ENCODE peak calls at places on chromosome 3, in nine cellular contexts. W is transverse colon, M is adrenal gland, N is stomach, L is breast epithelium, P is endothelial cell of umbilical vein, G is body of pancreas, X is Peyer's patch, R is HepG2. C is an unnamed sample.

GRCh38 chr3:28476194-28476593 is 127.6 kb upstream of the AZI2 start:
- DNase-seq in M (no peak), L (no peak), N (no peak), R (peak), W (no peak), G (no peak), P (peak), X (no peak), C (no peak)

GRCh38 chr3:63954182-63954581 is 42.0 kb upstream of the SCAANT1 start:
- DNase-seq in N (no peak), G (no peak), L (no peak), R (no peak), M (no peak), P (no peak), X (no peak), W (no peak), C (no peak)

GRCh38 chr3:182717216-182717615 is 76.1 kb upstream of the ATP11B start:
- DNase-seq in R (no peak), X (no peak), W (peak), P (no peak), G (no peak), M (no peak), L (no peak), N (no peak), C (no peak)

GRCh38 chr3:139953131-139953910 is 18.3 kb downstream of the CLSTN2 start:
- DNase-seq in N (no peak), R (no peak), W (no peak), G (no peak), X (no peak), P (no peak), L (no peak), M (no peak), C (no peak)

GRCh38 chr3:78497025-78497424 is 1270.8 kb downstream of the ROBO1 start:
- DNase-seq in N (no peak), W (no peak), L (no peak), R (no peak), M (peak), G (no peak), P (no peak), X (no peak), C (peak)

GRCh38 chr3:43792904-43793303 is 102.2 kb downstream of the ABHD5 start:
- DNase-seq in P (no peak), W (no peak), X (no peak), N (no peak), G (no peak), R (no peak), M (no peak), L (no peak), C (no peak)

GRCh38 chr3:171514466-171514865 is 54.3 kb upstream of the TNIK start:
- DNase-seq in L (no peak), R (no peak), G (no peak), M (no peak), W (no peak), P (no peak), N (no peak), X (no peak), C (no peak)

GRCh38 chr3:107206141-107206540 is 171.1 kb upstream of the CCDC54 start:
- DNase-seq in R (peak), M (no peak), L (no peak), X (no peak), N (no peak), P (peak), W (no peak), G (no peak), C (peak)

GRCh38 chr3:172323894-172324590 is 124.2 kb downstream of the GHSR start:
- DNase-seq in P (no peak), X (no peak), L (no peak), N (peak), W (no peak), G (no peak), R (no peak), M (peak), C (peak)

GRCh38 chr3:129277829-129278271 is 820 bp upstream of the HMCES start:
- DNase-seq in X (no peak), R (no peak), P (peak), M (no peak), W (peak), G (no peak), N (no peak), L (no peak), C (no peak)

GRCh38 chr3:131322946-131323505 is 58.5 kb upstream of the NUDT16 start:
- DNase-seq in P (no peak), W (no peak), M (no peak), N (no peak), X (no peak), L (no peak), R (no peak), G (no peak), C (no peak)

GRCh38 chr3:72310028-72310987 is 525.4 kb upstream of the PROK2 start:
- DNase-seq in W (peak), L (no peak), X (peak), N (no peak), M (peak), P (peak), R (peak), G (no peak), C (peak)

DNA sequence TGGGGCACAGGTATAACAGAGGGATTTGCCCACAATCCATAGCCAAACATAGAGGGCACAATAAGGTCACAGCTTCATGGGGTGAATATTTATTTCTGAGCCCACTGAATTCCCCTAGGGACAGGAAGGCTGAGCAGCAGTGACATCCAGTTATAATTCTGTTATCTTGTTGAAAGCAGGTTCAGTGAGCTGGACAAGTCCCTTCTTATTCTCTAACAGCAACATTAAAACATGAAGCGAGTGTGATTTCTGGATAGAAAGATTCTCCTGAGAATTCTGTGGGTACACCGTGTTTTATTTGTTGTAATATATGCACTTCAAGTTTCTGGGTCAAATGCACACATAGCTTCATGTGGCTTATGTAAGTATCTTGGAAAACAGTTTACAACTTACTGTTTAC is 538.3 kb downstream of the NAALADL2 start:
- DNase-seq in X (no peak), L (no peak), N (no peak), P (no peak), W (no peak), M (no peak), R (no peak), G (no peak), C (no peak)
- H3K27ac ChIP-seq in X (no peak), L (no peak), N (no peak), P (no peak), W (no peak), M (no peak), R (no peak), G (no peak), C (no peak)

DNA sequence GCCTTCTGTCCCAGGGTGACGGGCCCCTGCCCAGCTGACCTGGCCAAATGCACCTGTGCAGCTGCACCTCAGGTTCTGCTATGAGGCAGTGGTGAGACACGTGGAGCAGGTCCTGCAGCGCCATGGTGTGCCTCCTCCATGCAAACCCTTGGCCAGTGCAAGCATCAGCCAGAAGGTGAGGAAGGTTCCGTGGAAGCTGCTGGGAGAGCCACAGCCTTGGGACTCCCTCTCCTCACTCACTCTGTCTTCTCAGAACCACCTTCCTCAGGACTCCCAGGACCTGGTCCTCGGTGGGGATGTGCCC is 31.6 kb downstream of the PTPN23 start:
- DNase-seq in W (no peak), N (no peak), G (no peak), P (no peak), X (no peak), R (no peak), M (no peak), L (no peak), C (no peak)
- TF ChIP-seq POLR2A in W (no peak), N (no peak), G (no peak), P (no peak), X (no peak), R (no peak), M (no peak), L (no peak), C (no peak)

GRCh38 chr3:114216186-114216970 is 21.0 kb downstream of the ZNF80 start:
- DNase-seq in P (no peak), N (no peak), G (no peak), X (no peak), M (no peak), R (no peak), L (no peak), W (no peak), C (no peak)

GRCh38 chr3:114212646-114213045 is 24.7 kb downstream of the ZNF80 start:
- DNase-seq in G (no peak), M (no peak), W (no peak), L (no peak), N (no peak), R (no peak), P (no peak), X (no peak), C (no peak)

GRCh38 chr3:114213262-114213668 is 24.1 kb downstream of the ZNF80 start:
- DNase-seq in P (peak), G (no peak), M (no peak), X (no peak), R (no peak), W (no peak), N (no peak), L (no peak), C (no peak)

GRCh38 chr3:114214542-114215341 is 22.6 kb downstream of the ZNF80 start:
- DNase-seq in W (no peak), P (no peak), L (no peak), M (no peak), X (peak), R (no peak), G (no peak), N (no peak), C (no peak)

DNA sequence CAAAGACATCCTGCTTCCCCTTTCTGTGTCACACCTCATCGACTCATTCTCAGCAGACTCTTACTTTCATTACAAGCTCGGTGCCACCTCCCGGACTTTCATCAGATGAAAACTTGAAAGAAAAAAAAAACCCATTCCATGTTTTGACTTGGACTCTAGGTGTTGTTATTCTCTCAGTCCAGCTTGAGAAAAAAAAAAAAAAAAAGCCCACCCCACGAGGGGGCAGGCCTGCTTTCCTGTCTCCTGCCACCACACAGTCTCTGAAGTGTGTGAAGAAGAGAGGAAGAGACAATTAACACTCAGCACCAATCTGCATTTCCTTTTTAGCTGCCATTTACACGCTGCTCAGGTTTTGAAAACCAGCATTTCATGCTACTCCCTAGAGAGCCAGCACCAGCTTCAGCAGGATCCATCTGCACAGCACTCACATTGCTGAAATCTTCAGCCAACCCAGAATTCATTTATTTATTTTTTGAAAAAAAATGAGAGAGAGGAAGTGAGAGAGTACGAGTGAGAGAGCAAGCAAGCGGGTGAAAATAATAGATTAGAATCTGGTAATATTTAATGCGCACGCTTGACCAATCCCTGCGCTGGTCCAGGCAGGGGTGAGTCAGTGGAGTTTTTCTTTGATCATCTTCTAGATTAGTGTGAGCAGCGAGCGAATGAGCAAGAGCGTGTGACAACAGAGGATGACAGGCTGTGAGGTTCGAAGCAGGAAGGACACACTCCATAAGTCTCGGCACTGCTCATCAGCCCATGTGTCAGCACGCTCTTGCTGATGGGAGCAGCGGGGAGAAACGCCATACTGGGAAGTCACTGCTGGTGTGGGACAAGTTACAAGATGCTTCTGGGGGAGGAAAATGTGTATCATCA is 23.5 kb downstream of the ZNF80 start:
- DNase-seq in G (no peak), L (no peak), P (peak), X (peak), N (no peak), R (no peak), M (peak), W (peak), C (no peak)
- H3K4me3 ChIP-seq in G (no peak), L (peak), P (peak), X (peak), N (peak), R (no peak), M (no peak), W (peak), C (no peak)

GRCh38 chr3:136931587-136931986 is 26.2 kb upstream of the IL20RB start:
- DNase-seq in M (no peak), X (no peak), L (no peak), P (no peak), R (no peak), G (no peak), W (peak), N (no peak), C (no peak)

GRCh38 chr3:136932518-136932917 is 25.3 kb upstream of the IL20RB start:
- DNase-seq in X (no peak), W (no peak), L (no peak), G (no peak), M (no peak), R (no peak), P (peak), N (no peak), C (no peak)

GRCh38 chr3:136937175-136937574 is 20.6 kb upstream of the IL20RB start:
- DNase-seq in M (no peak), N (no peak), L (no peak), G (no peak), X (no peak), R (no peak), P (no peak), W (no peak), C (no peak)

GRCh38 chr3:136929984-136930671 is 27.7 kb upstream of the IL20RB start:
- DNase-seq in X (no peak), R (no peak), M (peak), N (no peak), G (peak), W (peak), P (no peak), L (peak), C (peak)

GRCh38 chr3:136932978-136933812 is 24.6 kb upstream of the IL20RB start:
- DNase-seq in R (no peak), P (no peak), G (no peak), N (no peak), W (no peak), L (no peak), X (no peak), M (no peak), C (no peak)
- H3K27ac ChIP-seq in R (no peak), P (no peak), G (no peak), N (no peak), W (peak), L (peak), X (no peak), M (no peak), C (no peak)

GRCh38 chr3:189278211-189278610 is 106.4 kb downstream of the TPRG1 start:
- DNase-seq in W (no peak), X (no peak), G (no peak), M (no peak), P (no peak), L (no peak), R (no peak), N (no peak), C (no peak)

GRCh38 chr3:189275852-189276251 is 104.1 kb downstream of the TPRG1 start:
- DNase-seq in L (no peak), G (no peak), W (no peak), R (no peak), P (no peak), X (no peak), N (no peak), M (no peak), C (no peak)

GRCh38 chr3:189275182-189275581 is 103.4 kb downstream of the TPRG1 start:
- DNase-seq in L (no peak), W (no peak), X (no peak), P (no peak), M (no peak), R (no peak), G (no peak), N (no peak), C (no peak)

GRCh38 chr3:189277711-189278110 is 105.9 kb downstream of the TPRG1 start:
- DNase-seq in W (no peak), L (no peak), X (no peak), N (no peak), P (no peak), M (no peak), R (no peak), G (no peak), C (no peak)

DNA sequence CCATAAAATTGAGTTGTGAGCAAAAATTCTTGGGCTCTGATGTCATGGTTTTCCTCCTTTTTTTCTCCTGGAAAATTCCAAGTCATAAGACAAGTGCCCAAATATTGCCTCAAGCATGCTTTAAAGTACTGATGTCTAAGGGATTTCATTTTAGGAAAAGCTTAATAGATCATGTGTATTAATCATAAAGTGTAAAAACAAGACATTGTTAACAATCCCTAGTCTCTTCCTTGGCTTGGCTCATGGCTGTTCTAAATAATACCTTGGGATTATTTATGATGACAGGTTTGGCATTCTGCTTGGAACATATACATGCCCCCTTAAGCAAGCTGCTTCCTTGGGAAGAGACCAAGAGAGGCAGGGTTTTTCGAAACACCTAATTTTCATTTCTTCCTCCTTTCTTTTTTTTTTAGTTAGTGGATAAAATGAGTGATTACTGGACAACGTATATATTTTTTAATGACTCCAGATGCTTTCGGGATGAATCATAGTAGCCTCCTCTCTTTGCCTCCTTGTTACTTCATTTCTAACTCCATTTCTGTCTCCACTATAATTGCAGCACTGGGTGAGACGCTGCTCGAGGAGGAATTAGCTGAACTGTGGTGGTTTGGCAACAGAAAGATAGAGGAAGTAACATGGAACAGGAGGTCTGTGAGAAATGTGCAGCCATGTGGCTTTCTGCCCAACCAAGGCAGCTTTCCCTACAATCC is 104.9 kb downstream of the TPRG1 start:
- DNase-seq in G (no peak), R (no peak), W (peak), L (peak), P (no peak), N (no peak), M (no peak), X (no peak), C (no peak)
- TF ChIP-seq POLR2A in G (no peak), R (no peak), W (no peak), L (no peak), P (no peak), N (no peak), M (no peak), X (no peak), C (no peak)